ENCODE peak calls at places on chromosomes 1 and 21, in seven cellular contexts. K is psoas muscle, U is GM23338, Q is cardiac muscle cell, V is GM23248, R is upper lobe of left lung, H is iPS DF 6.9. X is an unnamed sample.

GRCh38 chr1:150577557-150578277 is 1.7 kb downstream of the MCL1 start:
- DNase-seq in U (peak; percentile 14), V (peak; percentile 69), K (no peak), R (no peak), Q (peak; percentile 63), H (no peak), X (no peak)

GRCh38 chr1:200226268-200226968 is 183.4 kb downstream of the ZNF281 start:
- DNase-seq in R (no peak), V (peak; percentile 44), Q (peak; percentile 17), K (no peak), U (peak; percentile 72), H (peak; percentile 35), X (no peak)

GRCh38 chr21:37368536-37369279 is 2.1 kb downstream of the DYRK1A start:
- DNase-seq in K (no peak), H (no peak), U (no peak), Q (peak; percentile 28), V (peak; percentile 88), R (no peak), X (no peak)

GRCh38 chr21:27571706-27572105 is 604.8 kb upstream of the ADAMTS5 start:
- DNase-seq in H (no peak), U (no peak), K (no peak), R (no peak), Q (no peak), V (peak; percentile 67), X (no peak)

GRCh38 chr1:206714331-206715058 is 29.8 kb downstream of the MAPKAPK2 start:
- DNase-seq in Q (no peak), V (peak; percentile 78), R (no peak), K (no peak), U (no peak), H (no peak), X (no peak)

GRCh38 chr1:81470250-81470649 is 330.5 kb upstream of the ADGRL2 start:
- DNase-seq in Q (no peak), H (no peak), K (no peak), V (no peak), U (no peak), R (no peak), X (no peak)

GRCh38 chr1:56688522-56689026 is 43.5 kb downstream of the PRKAA2 start:
- DNase-seq in V (peak; percentile 80), R (no peak), H (no peak), Q (peak; percentile 11), U (peak; percentile 27), K (no peak), X (no peak)

GRCh38 chr1:183609313-183609712 is 19.1 kb upstream of the NCF2 start:
- DNase-seq in R (no peak), H (no peak), U (peak; percentile 31), Q (peak; percentile 77), K (peak; percentile 56), V (peak; percentile 94), X (peak; percentile 91)

GRCh38 chr21:46172863-46173528 is 11.3 kb downstream of the SPATC1L start:
- DNase-seq in Q (no peak), U (no peak), V (no peak), H (no peak), R (peak; percentile 45), K (no peak), X (peak; percentile 53)

GRCh38 chr1:2350486-2350885 is 40.9 kb downstream of the MORN1 start:
- DNase-seq in Q (no peak), K (peak; percentile 11), V (no peak), H (no peak), R (peak; percentile 56), U (no peak), X (peak; percentile 11)

GRCh38 chr21:15592271-15592860 is 137.4 kb upstream of the USP25 start:
- DNase-seq in Q (peak; percentile 73), V (peak; percentile 56), U (peak; percentile 35), H (no peak), R (no peak), K (no peak), X (no peak)

GRCh38 chr1:61642475-61643232 is 82.3 kb downstream of the TM2D1 start:
- DNase-seq in R (no peak), K (no peak), Q (no peak), V (no peak), H (no peak), U (peak; percentile 38), X (no peak)

GRCh38 chr1:53377438-53377841 is 49.6 kb upstream of the LRP8 start:
- DNase-seq in Q (no peak), V (no peak), K (no peak), R (no peak), U (no peak), H (no peak), X (peak; percentile 39)

GRCh38 chr21:36553406-36553805 is 73.5 kb upstream of the CLDN14 start:
- DNase-seq in Q (no peak), R (no peak), K (no peak), V (no peak), H (no peak), U (no peak), X (peak; percentile 47)

GRCh38 chr1:174399211-174399610 is 48.6 kb upstream of the GPR52 start:
- DNase-seq in K (no peak), U (no peak), V (no peak), H (no peak), R (no peak), Q (no peak), X (no peak)

GRCh38 chr1:246012271-246012854 is 494.7 kb downstream of the SMYD3 start:
- DNase-seq in Q (peak; percentile 72), R (no peak), K (no peak), V (peak; percentile 59), H (peak; percentile 31), U (peak; percentile 64), X (no peak)

GRCh38 chr1:159990005-159990404 is 36.0 kb upstream of the SLAMF9 start:
- DNase-seq in Q (no peak), H (no peak), U (no peak), R (no peak), K (no peak), V (no peak), X (no peak)

DNA sequence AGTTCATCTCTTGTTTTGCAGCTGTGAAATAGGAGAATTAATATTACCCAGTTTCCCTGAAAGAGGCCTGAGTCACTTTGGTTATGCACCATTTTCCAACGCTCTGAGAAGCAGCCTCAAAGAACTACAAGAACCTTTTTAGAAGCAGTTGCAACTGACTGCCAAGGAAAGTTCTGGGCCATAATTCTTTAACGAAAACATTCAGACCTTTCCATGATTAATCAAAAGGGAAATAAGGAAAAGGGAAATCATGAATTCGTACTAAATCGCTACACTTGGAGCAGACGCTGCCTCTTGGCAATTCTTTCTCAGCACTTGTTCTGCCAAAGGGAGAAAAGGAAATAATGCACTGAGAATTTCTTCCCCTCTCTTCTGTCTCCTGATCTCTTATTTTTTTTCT is 68.1 kb upstream of the GALNT2 start:
- DNase-seq in U (no peak), Q (no peak), R (no peak), V (no peak), K (no peak), H (no peak), X (no peak)
- H3K27ac ChIP-seq in U (no peak overlapping the region), Q (no peak overlapping the region), R (no peak overlapping the region), V (no peak overlapping the region), K (no peak overlapping the region), H (no peak overlapping the region), X (peak overlapping the region; percentile 70)

GRCh38 chr1:25570798-25571521 is 27.6 kb downstream of the LDLRAP1 start:
- DNase-seq in R (peak; percentile 45), H (no peak), U (no peak), V (no peak), Q (no peak), K (no peak), X (no peak)

GRCh38 chr1:25571522-25571970 is 28.1 kb downstream of the LDLRAP1 start:
- DNase-seq in V (no peak), U (no peak), K (no peak), H (no peak), Q (no peak), R (no peak), X (no peak)

GRCh38 chr1:25572708-25573590 is 29.5 kb downstream of the LDLRAP1 start:
- DNase-seq in Q (peak; percentile 60), U (peak; percentile 88), H (no peak), K (peak; percentile 64), R (peak; percentile 66), V (peak; percentile 81), X (no peak)

GRCh38 chr1:25573591-25573930 is 30.2 kb downstream of the LDLRAP1 start:
- DNase-seq in R (no peak), Q (no peak), U (no peak), H (no peak), V (no peak), K (no peak), X (no peak)

DNA sequence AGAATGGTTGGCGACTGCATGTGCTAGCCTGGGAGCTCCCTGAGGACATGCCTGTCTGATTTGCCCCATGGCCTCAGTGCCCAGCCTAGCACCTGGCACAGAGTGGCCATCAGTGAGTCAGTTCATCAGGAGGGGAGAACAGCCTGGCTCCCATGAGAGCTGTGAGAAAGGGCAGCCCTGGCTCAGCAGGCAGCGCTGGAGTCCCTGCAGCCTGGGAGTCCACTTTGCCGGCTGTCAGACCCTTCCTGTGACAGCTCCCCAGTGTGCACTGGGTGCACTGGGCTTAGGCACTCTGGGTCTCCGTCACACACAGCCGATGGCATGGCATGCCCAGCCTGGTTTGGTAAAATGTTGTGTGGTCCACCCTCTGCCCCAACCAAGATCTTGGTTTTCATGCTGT is 28.7 kb downstream of the LDLRAP1 start:
- DNase-seq in U (no peak), R (no peak), V (peak; percentile 17), H (no peak), K (no peak), Q (no peak), X (no peak)
- H3K4me1 ChIP-seq in U (peaks cover 27% of the 10 kb centered on the region), R (peaks cover 41% of the 10 kb centered on the region), V (peaks cover 29% of the 10 kb centered on the region), H (no peaks in the 10 kb centered on the region), K (peaks cover 29% of the 10 kb centered on the region), Q (peaks cover 8% of the 10 kb centered on the region), X (peaks cover 16% of the 10 kb centered on the region)

GRCh38 chr1:12478612-12478985 is 139.4 kb downstream of the DHRS3 start:
- DNase-seq in K (peak; percentile 29), U (no peak), H (no peak), Q (no peak), V (no peak), R (no peak), X (no peak)

GRCh38 chr1:12481928-12482327 is 136.1 kb downstream of the DHRS3 start:
- DNase-seq in K (no peak), H (no peak), U (no peak), V (no peak), R (no peak), Q (no peak), X (no peak)

GRCh38 chr1:12479311-12479710 is 138.7 kb downstream of the DHRS3 start:
- DNase-seq in R (no peak), V (no peak), U (no peak), H (no peak), Q (no peak), K (no peak), X (no peak)

GRCh38 chr1:12480748-12481362 is 137.2 kb downstream of the DHRS3 start:
- DNase-seq in Q (peak; percentile 83), H (no peak), U (no peak), R (peak; percentile 59), V (peak; percentile 94), K (no peak), X (no peak)

DNA sequence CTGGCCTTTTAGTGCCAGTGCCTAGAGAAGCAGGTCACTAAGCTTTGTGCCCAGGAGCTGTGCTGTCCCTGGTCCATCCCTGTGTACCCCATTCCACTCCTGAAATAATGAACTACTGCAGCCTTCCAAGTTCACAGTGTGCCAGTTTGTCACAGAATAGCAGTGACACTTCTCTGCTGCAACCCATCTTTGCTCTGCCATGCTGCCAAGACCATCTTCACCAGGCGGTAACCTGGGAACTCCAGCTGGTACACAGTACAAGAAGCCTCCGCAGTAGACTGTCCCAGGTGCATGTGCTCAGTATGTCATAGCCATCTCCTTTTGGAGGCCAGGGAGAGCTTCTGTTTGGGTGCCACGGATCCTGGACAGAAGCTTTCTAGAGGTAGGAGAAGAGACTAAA is 138.0 kb downstream of the DHRS3 start:
- DNase-seq in Q (no peak), V (no peak), R (no peak), U (no peak), H (no peak), K (no peak), X (no peak)
- H3K27ac ChIP-seq in Q (no peak overlapping the region), V (peak overlapping the region; percentile 32), R (peak overlapping the region; percentile 76), U (no peak overlapping the region), H (no peak overlapping the region), K (peak overlapping the region; percentile 79), X (peak overlapping the region; percentile 75)

GRCh38 chr1:154870734-154871133 is 653 bp upstream of the KCNN3 start:
- DNase-seq in R (no peak), K (no peak), H (no peak), V (no peak), Q (no peak), U (no peak), X (no peak)
- H3K4me1 ChIP-seq in R (peaks cover 38% of the 10 kb centered on the region), K (peaks cover 13% of the 10 kb centered on the region), H (peaks cover 17% of the 10 kb centered on the region), V (peaks cover 16% of the 10 kb centered on the region), Q (no peaks in the 10 kb centered on the region), U (peaks cover 33% of the 10 kb centered on the region), X (no peaks in the 10 kb centered on the region)